ENCODE peak calls at places on chromosomes 16 and 17, in eight cellular contexts. N is ureter; Q is EH; H is Right ventricle myocardium superior; A is left ventricle myocardium superior; O is ACHN; S is EL; T is stimulated activated naive CD8-positive, alpha-beta T cell treated with anti-CD3 and anti-CD28 coated beads, Interleukin-15, Interleukin-2, amounts not matched to agents 100 U/mL and 50 U/mL, for 24 hours. C is an unnamed sample.

GRCh38 chr17:79975498-79976134 is 60.1 kb downstream of the TBC1D16 start:
- DNase-seq in S (no peak), O (no peak), T (no peak), Q (no peak), H (no peak), A (no peak), N (no peak), C (no peak)

GRCh38 chr17:82301916-82302497 is 15.4 kb downstream of the CD7 start:
- DNase-seq in A (no peak), T (peak), N (no peak), Q (no peak), O (no peak), S (no peak), H (no peak), C (no peak)

GRCh38 chr16:57695378-57696054 is 910 bp downstream of the DRC7 start:
- DNase-seq in Q (no peak), N (no peak), S (no peak), A (no peak), O (no peak), T (no peak), H (no peak), C (no peak)

GRCh38 chr16:16788004-16788403 is 409.1 kb downstream of the NPIPA7 start:
- DNase-seq in A (no peak), O (no peak), Q (no peak), H (no peak), T (no peak), S (no peak), N (no peak), C (no peak)

GRCh38 chr17:50505731-50506130 is 2.5 kb upstream of the MYCBPAP start:
- DNase-seq in Q (no peak), N (no peak), A (no peak), T (no peak), O (no peak), H (no peak), S (no peak), C (no peak)

GRCh38 chr16:31351937-31352315 is 3.0 kb upstream of the ITGAX start:
- DNase-seq in O (no peak), H (peak), Q (peak), A (no peak), S (peak), N (no peak), T (peak), C (no peak)

GRCh38 chr16:68257906-68258800 is 6.2 kb upstream of the SLC7A6 start:
- DNase-seq in N (peak), Q (peak), T (no peak), O (peak), S (peak), A (peak), H (peak), C (no peak)

GRCh38 chr16:83085660-83086059 is 458.9 kb downstream of the CDH13 start:
- DNase-seq in O (no peak), Q (no peak), S (no peak), H (no peak), N (no peak), T (no peak), A (no peak), C (no peak)

GRCh38 chr16:75402821-75403475 is 30.4 kb downstream of the CFDP1 start:
- DNase-seq in S (peak), A (no peak), H (no peak), Q (peak), T (no peak), N (no peak), O (peak), C (peak)

GRCh38 chr17:71600137-71600789 is 520.6 kb upstream of the SOX9 start:
- DNase-seq in O (no peak), T (no peak), H (no peak), A (no peak), S (no peak), Q (no peak), N (no peak), C (no peak)

GRCh38 chr17:74924250-74924948 is at the start of gene OTOP2:
- DNase-seq in Q (no peak), S (no peak), N (no peak), T (peak), H (peak), A (peak), O (no peak), C (no peak)

GRCh38 chr17:80441133-80441578 is 26.2 kb downstream of the ENDOV start:
- DNase-seq in T (peak), N (no peak), O (peak), Q (peak), S (peak), H (peak), A (peak), C (no peak)

GRCh38 chr16:21277927-21278706 is at the start of gene CRYM:
- DNase-seq in H (peak), Q (peak), A (peak), S (peak), T (peak), N (peak), O (peak), C (no peak)

GRCh38 chr16:82185012-82185411 is 15.0 kb upstream of the MPHOSPH6 start:
- DNase-seq in A (no peak), N (no peak), H (no peak), S (no peak), O (no peak), Q (no peak), T (no peak), C (no peak)